ENCODE peak calls at places on chromosomes 7 and 10, in eight cellular contexts. H is stomach, V is choroid plexus epithelial cell, M is IMR-90, I is sigmoid colon, T is upper lobe of right lung, B is mammary epithelial cell, C is left ventricle myocardium inferior. F is an unnamed sample.

GRCh38 chr10:48653347-48653746 is 31.3 kb upstream of the WDFY4 start:
- DNase-seq in H (no peak), V (no peak), M (no peak), I (no peak), T (no peak), B (no peak), C (no peak), F (no peak)

GRCh38 chr10:96747734-96748550 is 27.6 kb upstream of the PIK3AP1 start:
- DNase-seq in H (no peak), V (no peak), M (no peak), I (no peak), T (no peak), B (peak; percentile 15), C (no peak), F (no peak)

GRCh38 chr10:4215485-4215884 is 430.5 kb upstream of the KLF6 start:
- DNase-seq in H (no peak), V (no peak), M (no peak), I (no peak), T (no peak), B (no peak), C (no peak), F (peak; percentile 37)

GRCh38 chr7:120760050-120760449 is 97.9 kb downstream of the TSPAN12 start:
- DNase-seq in H (no peak), V (no peak), M (no peak), I (no peak), T (no peak), B (no peak), C (no peak), F (no peak)

GRCh38 chr7:55690-56248 is 136.6 kb upstream of the FAM20C start:
- DNase-seq in H (no peak), V (no peak), M (no peak), I (no peak), T (peak; percentile 28), B (no peak), C (no peak), F (no peak)

GRCh38 chr10:95315509-95315908 is 24.7 kb upstream of the PDLIM1 start:
- DNase-seq in H (no peak), V (no peak), M (no peak), I (no peak), T (no peak), B (no peak), C (no peak), F (no peak)

GRCh38 chr10:1048349-1048731 is 579 bp downstream of the IDI1 start:
- DNase-seq in H (no peak), V (peak; percentile 47), M (peak; percentile 57), I (peak; percentile 89), T (peak; percentile 71), B (no peak), C (peak; percentile 33), F (peak; percentile 52)

GRCh38 chr7:44378744-44379143 is 53.4 kb upstream of the CAMK2B start:
- DNase-seq in H (no peak), V (peak; percentile 94), M (peak; percentile 92), I (no peak), T (no peak), B (peak; percentile 84), C (no peak), F (peak; percentile 84)

GRCh38 chr7:882336-883028 is 6.1 kb downstream of the GET4 start:
- DNase-seq in H (no peak), V (no peak), M (no peak), I (peak; percentile 57), T (no peak), B (no peak), C (peak; percentile 13), F (no peak)

GRCh38 chr10:124552877-124553276 is 91.3 kb downstream of the LHPP start:
- DNase-seq in H (no peak), V (no peak), M (no peak), I (no peak), T (no peak), B (no peak), C (no peak), F (no peak)

GRCh38 chr7:23353172-23353571 is 54.0 kb downstream of the MALSU1 start:
- DNase-seq in H (no peak), V (no peak), M (no peak), I (no peak), T (no peak), B (no peak), C (no peak), F (no peak)

GRCh38 chr7:23358152-23358674 is 59.1 kb downstream of the MALSU1 start:
- DNase-seq in H (no peak), V (no peak), M (no peak), I (no peak), T (no peak), B (no peak), C (no peak), F (no peak)

GRCh38 chr7:23356168-23356567 is 57.0 kb downstream of the MALSU1 start:
- DNase-seq in H (no peak), V (no peak), M (no peak), I (no peak), T (no peak), B (no peak), C (no peak), F (no peak)

GRCh38 chr7:23356726-23357125 is 57.6 kb downstream of the MALSU1 start:
- DNase-seq in H (no peak), V (peak; percentile 54), M (no peak), I (no peak), T (no peak), B (peak; percentile 57), C (no peak), F (peak; percentile 46)

GRCh38 chr7:23357190-23358093 is 58.3 kb downstream of the MALSU1 start:
- DNase-seq in H (no peak), V (peak; percentile 77), M (peak; percentile 56), I (no peak), T (no peak), B (peak; percentile 81), C (no peak), F (peak; percentile 51)
- TF ChIP-seq CTCF in H (peak; percentile 8), V (peak; percentile 44), M (peak; percentile 43), I (no peak), T (peak; percentile 28), B (peak; percentile 40), C (peak; percentile 30), F (peak; percentile 30)

GRCh38 chr10:130820880-130821482 is 490.5 kb downstream of the TCERG1L start:
- DNase-seq in H (no peak), V (no peak), M (no peak), I (no peak), T (no peak), B (no peak), C (no peak), F (no peak)

DNA sequence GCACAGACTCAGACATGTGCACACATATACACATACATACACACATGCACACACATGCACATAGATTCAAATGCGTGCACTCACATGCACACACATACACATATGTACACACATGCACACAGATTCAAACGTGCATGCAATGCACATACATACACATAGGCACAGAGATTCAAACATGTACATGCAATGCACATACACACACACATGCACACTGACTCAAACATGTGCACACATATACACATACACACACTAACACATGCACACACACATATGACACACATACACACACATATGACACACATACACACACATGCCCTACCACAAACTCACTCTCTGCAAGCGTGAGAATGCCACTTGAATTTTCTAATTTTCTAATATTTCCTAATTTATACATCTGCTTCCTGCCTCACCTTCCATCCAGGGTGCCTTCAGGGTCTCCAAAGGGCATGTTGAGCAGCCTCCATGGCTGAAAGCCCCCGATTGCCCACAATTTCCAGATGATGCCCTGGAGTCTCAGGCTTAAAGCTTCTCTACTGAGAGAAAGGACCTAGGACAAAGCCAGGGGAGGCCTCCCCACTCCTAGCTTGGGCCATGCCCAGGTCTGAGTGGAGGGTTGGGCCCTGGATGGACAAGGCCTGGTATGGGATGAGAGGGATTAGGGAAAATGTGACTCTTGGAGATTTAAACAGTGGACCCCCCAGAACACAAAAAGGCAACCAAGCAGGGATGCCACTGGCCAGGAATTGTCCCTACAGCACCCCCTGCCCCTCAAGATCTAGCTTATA is 487.1 kb downstream of the TCERG1L start:
- DNase-seq in H (no peak), V (no peak), M (no peak), I (no peak), T (no peak), B (no peak), C (no peak), F (no peak)
- H3K4me3 ChIP-seq in H (no peak overlapping the region), V (no peak overlapping the region), M (no peak overlapping the region), I (no peak overlapping the region), T (no peak overlapping the region), B (no peak overlapping the region), C (no peak overlapping the region), F (no peak overlapping the region)

DNA sequence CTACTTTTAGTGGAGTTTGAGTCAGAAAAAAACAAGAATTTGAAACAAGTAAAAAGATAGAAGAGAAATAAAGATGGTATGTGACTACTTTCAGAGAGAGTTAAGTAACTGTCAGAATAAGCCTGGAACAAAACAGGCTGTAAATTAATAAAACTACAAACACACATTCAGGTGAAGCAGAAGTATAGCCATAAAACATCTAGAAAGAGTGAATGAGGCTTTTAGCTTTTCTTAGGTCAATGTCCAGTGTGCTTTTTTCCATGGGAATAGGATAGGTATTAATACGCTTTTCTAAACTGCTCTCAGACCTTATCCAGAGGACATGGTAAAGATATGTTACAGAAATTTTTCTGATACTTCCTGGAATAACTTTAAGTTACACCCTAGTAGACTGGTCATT is 23.2 kb downstream of the TMEM106B start:
- DNase-seq in H (no peak), V (no peak), M (no peak), I (no peak), T (no peak), B (no peak), C (no peak), F (no peak)
- TF ChIP-seq CTCF in H (no peak), V (no peak), M (no peak), I (no peak), T (no peak), B (no peak), C (no peak), F (no peak)

GRCh38 chr7:33888206-33888605 is 17.1 kb upstream of the BMPER start:
- DNase-seq in H (no peak), V (no peak), M (no peak), I (no peak), T (no peak), B (peak; percentile 83), C (no peak), F (no peak)

GRCh38 chr7:33885290-33886005 is 19.9 kb upstream of the BMPER start:
- DNase-seq in H (no peak), V (peak; percentile 59), M (peak; percentile 52), I (no peak), T (no peak), B (no peak), C (no peak), F (no peak)

GRCh38 chr7:33887576-33887975 is 17.8 kb upstream of the BMPER start:
- DNase-seq in H (no peak), V (no peak), M (no peak), I (no peak), T (no peak), B (no peak), C (no peak), F (no peak)

GRCh38 chr7:33883566-33883965 is 21.8 kb upstream of the BMPER start:
- DNase-seq in H (no peak), V (no peak), M (no peak), I (no peak), T (no peak), B (no peak), C (no peak), F (no peak)

GRCh38 chr7:33886100-33886623 is 19.2 kb upstream of the BMPER start:
- DNase-seq in H (no peak), V (peak; percentile 42), M (peak; percentile 35), I (no peak), T (no peak), B (no peak), C (no peak), F (peak; percentile 51)
- H3K4me3 ChIP-seq in H (no peak overlapping the region), V (no peak overlapping the region), M (no peak overlapping the region), I (no peak overlapping the region), T (no peak overlapping the region), B (no peak overlapping the region), C (no peak overlapping the region), F (no peak overlapping the region)

GRCh38 chr7:85464042-85464651 is 277.3 kb upstream of the SEMA3D start:
- DNase-seq in H (no peak), V (peak; percentile 19), M (no peak), I (no peak), T (no peak), B (no peak), C (no peak), F (no peak)
- TF ChIP-seq CTCF in H (no peak), V (peak; percentile 33), M (peak; percentile 35), I (no peak), T (peak; percentile 13), B (peak; percentile 21), C (no peak), F (peak; percentile 27)